ENCODE peak calls at places on chromosomes 1 and 21, in nine cellular contexts. One of them, this sample, is unnamed. For H3K36me3, the result is how much of the 10 kb centered on the place peaks cover.

GRCh38 chr1:26283226-26283853 is 3.5 kb downstream of the SH3BGRL3 start:
- DNase-seq in tibial artery: no peak
- DNase-seq in fibroblast of lung: no peak
- DNase-seq in lower lobe of right lung: no peak
- DNase-seq in right lobe of liver: no peak
- DNase-seq in IMR-90: no peak
- DNase-seq in effector memory CD4-positive, alpha-beta T cell: no peak
- DNase-seq in lung: no peak
- DNase-seq in brain microvascular endothelial cell: no peak
- DNase-seq in this sample: no peak

GRCh38 chr1:40344597-40344996 is 27.5 kb upstream of the COL9A2 start:
- DNase-seq in IMR-90: peak
- DNase-seq in fibroblast of lung: peak
- DNase-seq in effector memory CD4-positive, alpha-beta T cell: no peak
- DNase-seq in lung: peak
- DNase-seq in tibial artery: peak
- DNase-seq in right lobe of liver: peak
- DNase-seq in lower lobe of right lung: peak
- DNase-seq in brain microvascular endothelial cell: peak
- DNase-seq in this sample: peak

GRCh38 chr1:212132040-212132439 is 96.5 kb downstream of the DTL start:
- DNase-seq in lung: no peak
- DNase-seq in IMR-90: peak
- DNase-seq in effector memory CD4-positive, alpha-beta T cell: no peak
- DNase-seq in fibroblast of lung: no peak
- DNase-seq in right lobe of liver: no peak
- DNase-seq in tibial artery: no peak
- DNase-seq in brain microvascular endothelial cell: no peak
- DNase-seq in lower lobe of right lung: no peak
- DNase-seq in this sample: no peak

GRCh38 chr1:28062806-28063205 is 25.6 kb downstream of the EYA3 start:
- DNase-seq in effector memory CD4-positive, alpha-beta T cell: no peak
- DNase-seq in brain microvascular endothelial cell: peak
- DNase-seq in lung: no peak
- DNase-seq in lower lobe of right lung: no peak
- DNase-seq in fibroblast of lung: no peak
- DNase-seq in right lobe of liver: no peak
- DNase-seq in IMR-90: no peak
- DNase-seq in tibial artery: no peak
- DNase-seq in this sample: no peak

GRCh38 chr1:32066489-32066873 is 6.3 kb upstream of the TMEM39B start:
- DNase-seq in tibial artery: peak
- DNase-seq in right lobe of liver: peak
- DNase-seq in lung: peak
- DNase-seq in effector memory CD4-positive, alpha-beta T cell: no peak
- DNase-seq in brain microvascular endothelial cell: peak
- DNase-seq in lower lobe of right lung: peak
- DNase-seq in fibroblast of lung: peak
- DNase-seq in IMR-90: peak
- DNase-seq in this sample: peak

GRCh38 chr1:34774967-34775366 is 6.0 kb upstream of the GJB3 start:
- DNase-seq in right lobe of liver: no peak
- DNase-seq in effector memory CD4-positive, alpha-beta T cell: no peak
- DNase-seq in lung: no peak
- DNase-seq in IMR-90: no peak
- DNase-seq in fibroblast of lung: no peak
- DNase-seq in brain microvascular endothelial cell: no peak
- DNase-seq in tibial artery: no peak
- DNase-seq in lower lobe of right lung: no peak
- DNase-seq in this sample: no peak

GRCh38 chr1:161872506-161872905 is 106.4 kb downstream of the ATF6 start:
- DNase-seq in right lobe of liver: no peak
- DNase-seq in brain microvascular endothelial cell: no peak
- DNase-seq in lower lobe of right lung: no peak
- DNase-seq in IMR-90: peak
- DNase-seq in lung: no peak
- DNase-seq in tibial artery: no peak
- DNase-seq in effector memory CD4-positive, alpha-beta T cell: no peak
- DNase-seq in fibroblast of lung: peak
- DNase-seq in this sample: no peak

GRCh38 chr1:204409111-204409510 is 2.5 kb downstream of the PPP1R15B start:
- DNase-seq in IMR-90: no peak
- DNase-seq in brain microvascular endothelial cell: no peak
- DNase-seq in lung: no peak
- DNase-seq in fibroblast of lung: no peak
- DNase-seq in lower lobe of right lung: no peak
- DNase-seq in tibial artery: no peak
- DNase-seq in right lobe of liver: no peak
- DNase-seq in effector memory CD4-positive, alpha-beta T cell: no peak
- DNase-seq in this sample: no peak

GRCh38 chr1:111906816-111907215 is 82.7 kb downstream of the KCND3 start:
- DNase-seq in IMR-90: no peak
- DNase-seq in effector memory CD4-positive, alpha-beta T cell: no peak
- DNase-seq in lung: no peak
- DNase-seq in lower lobe of right lung: no peak
- DNase-seq in brain microvascular endothelial cell: no peak
- DNase-seq in tibial artery: no peak
- DNase-seq in right lobe of liver: no peak
- DNase-seq in fibroblast of lung: no peak
- DNase-seq in this sample: no peak

GRCh38 chr1:6348511-6349191 is 44.9 kb downstream of the ACOT7 start:
- DNase-seq in right lobe of liver: no peak
- DNase-seq in lung: no peak
- DNase-seq in effector memory CD4-positive, alpha-beta T cell: peak
- DNase-seq in lower lobe of right lung: no peak
- DNase-seq in tibial artery: no peak
- DNase-seq in IMR-90: peak
- DNase-seq in fibroblast of lung: peak
- DNase-seq in brain microvascular endothelial cell: peak
- DNase-seq in this sample: peak

GRCh38 chr1:44113095-44113609 is 5.5 kb upstream of the KLF17 start:
- DNase-seq in effector memory CD4-positive, alpha-beta T cell: no peak
- DNase-seq in IMR-90: no peak
- DNase-seq in tibial artery: no peak
- DNase-seq in brain microvascular endothelial cell: no peak
- DNase-seq in right lobe of liver: no peak
- DNase-seq in lower lobe of right lung: no peak
- DNase-seq in fibroblast of lung: no peak
- DNase-seq in lung: no peak
- DNase-seq in this sample: no peak

GRCh38 chr1:151790940-151791651 is 796 bp upstream of the TDRKH start:
- DNase-seq in lung: no peak
- DNase-seq in fibroblast of lung: no peak
- DNase-seq in effector memory CD4-positive, alpha-beta T cell: no peak
- DNase-seq in right lobe of liver: peak
- DNase-seq in brain microvascular endothelial cell: peak
- DNase-seq in lower lobe of right lung: peak
- DNase-seq in IMR-90: no peak
- DNase-seq in tibial artery: no peak
- DNase-seq in this sample: no peak

GRCh38 chr1:198774418-198774817 is 135.6 kb downstream of the PTPRC start:
- DNase-seq in lung: no peak
- DNase-seq in fibroblast of lung: no peak
- DNase-seq in tibial artery: no peak
- DNase-seq in effector memory CD4-positive, alpha-beta T cell: no peak
- DNase-seq in lower lobe of right lung: no peak
- DNase-seq in brain microvascular endothelial cell: no peak
- DNase-seq in right lobe of liver: no peak
- DNase-seq in IMR-90: no peak
- DNase-seq in this sample: no peak

GRCh38 chr1:227889047-227889862 is 58.5 kb downstream of the WNT9A start:
- DNase-seq in right lobe of liver: peak
- DNase-seq in effector memory CD4-positive, alpha-beta T cell: no peak
- DNase-seq in IMR-90: no peak
- DNase-seq in lower lobe of right lung: peak
- DNase-seq in fibroblast of lung: no peak
- DNase-seq in brain microvascular endothelial cell: no peak
- DNase-seq in tibial artery: peak
- DNase-seq in lung: no peak
- DNase-seq in this sample: no peak

GRCh38 chr1:225695578-225696332 is 42.8 kb upstream of the ENAH start:
- DNase-seq in lung: no peak
- DNase-seq in IMR-90: peak
- DNase-seq in effector memory CD4-positive, alpha-beta T cell: no peak
- DNase-seq in tibial artery: peak
- DNase-seq in fibroblast of lung: peak
- DNase-seq in brain microvascular endothelial cell: no peak
- DNase-seq in right lobe of liver: no peak
- DNase-seq in lower lobe of right lung: no peak
- DNase-seq in this sample: no peak

GRCh38 chr1:244234009-244234643 is 183.0 kb downstream of the ZBTB18 start:
- DNase-seq in IMR-90: no peak
- DNase-seq in lower lobe of right lung: no peak
- DNase-seq in tibial artery: no peak
- DNase-seq in brain microvascular endothelial cell: no peak
- DNase-seq in lung: no peak
- DNase-seq in effector memory CD4-positive, alpha-beta T cell: no peak
- DNase-seq in fibroblast of lung: no peak
- DNase-seq in right lobe of liver: no peak
- DNase-seq in this sample: no peak

GRCh38 chr21:37237346-37237745 is 29.8 kb downstream of the VPS26C start:
- DNase-seq in lower lobe of right lung: no peak
- DNase-seq in fibroblast of lung: no peak
- DNase-seq in lung: no peak
- DNase-seq in brain microvascular endothelial cell: no peak
- DNase-seq in right lobe of liver: no peak
- DNase-seq in effector memory CD4-positive, alpha-beta T cell: no peak
- DNase-seq in tibial artery: no peak
- DNase-seq in IMR-90: no peak
- DNase-seq in this sample: no peak
- H3K36me3 ChIP-seq in lower lobe of right lung: half or more
- H3K36me3 ChIP-seq in fibroblast of lung: under half
- H3K36me3 ChIP-seq in lung: under half
- H3K36me3 ChIP-seq in brain microvascular endothelial cell: under half
- H3K36me3 ChIP-seq in right lobe of liver: under half
- H3K36me3 ChIP-seq in effector memory CD4-positive, alpha-beta T cell: half or more
- H3K36me3 ChIP-seq in tibial artery: under half
- H3K36me3 ChIP-seq in IMR-90: under half
- H3K36me3 ChIP-seq in this sample: half or more

DNA sequence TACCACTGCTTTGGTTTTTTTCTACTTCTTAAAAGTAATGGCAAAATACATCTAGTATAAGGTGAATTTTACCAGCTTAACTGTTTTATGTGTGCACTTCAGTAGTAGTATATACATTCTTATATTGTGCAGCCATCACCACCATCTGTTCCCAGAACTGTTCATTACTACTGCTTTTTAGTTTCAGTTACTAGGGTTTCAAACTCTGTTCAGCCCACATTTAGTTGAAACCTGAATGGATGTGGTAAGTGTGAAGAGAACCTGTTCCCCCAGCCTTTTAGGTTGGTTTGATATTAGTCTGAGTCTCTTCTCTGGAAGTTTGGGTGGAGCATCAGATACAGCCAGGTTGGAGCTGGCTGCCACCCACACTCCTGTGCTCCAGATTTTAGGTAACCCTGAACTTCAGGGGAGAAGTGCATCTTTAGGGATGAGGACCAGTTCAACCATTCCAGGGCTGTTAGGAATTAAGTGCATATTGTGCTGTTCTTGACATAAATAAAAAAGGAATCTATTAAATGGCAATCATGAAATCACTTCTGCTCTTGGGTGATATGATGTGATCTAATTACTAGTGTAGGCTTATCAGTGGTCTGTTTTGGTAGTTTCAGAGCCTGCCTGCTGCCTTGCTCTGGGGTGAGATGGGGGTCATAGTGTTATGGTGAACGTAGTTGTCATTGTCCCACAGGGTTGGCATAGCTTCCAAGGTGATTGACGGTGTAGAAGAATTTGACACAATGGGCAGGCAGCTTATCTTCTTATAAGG is 32.1 kb downstream of the URB2 start:
- DNase-seq in fibroblast of lung: no peak
- DNase-seq in effector memory CD4-positive, alpha-beta T cell: no peak
- DNase-seq in IMR-90: no peak
- DNase-seq in lung: no peak
- DNase-seq in brain microvascular endothelial cell: no peak
- DNase-seq in right lobe of liver: no peak
- DNase-seq in tibial artery: no peak
- DNase-seq in lower lobe of right lung: no peak
- DNase-seq in this sample: no peak
- H3K36me3 ChIP-seq in fibroblast of lung: under half
- H3K36me3 ChIP-seq in effector memory CD4-positive, alpha-beta T cell: under half
- H3K36me3 ChIP-seq in IMR-90: under half
- H3K36me3 ChIP-seq in lung: under half
- H3K36me3 ChIP-seq in brain microvascular endothelial cell: under half
- H3K36me3 ChIP-seq in right lobe of liver: under half
- H3K36me3 ChIP-seq in tibial artery: under half
- H3K36me3 ChIP-seq in lower lobe of right lung: half or more
- H3K36me3 ChIP-seq in this sample: under half

DNA sequence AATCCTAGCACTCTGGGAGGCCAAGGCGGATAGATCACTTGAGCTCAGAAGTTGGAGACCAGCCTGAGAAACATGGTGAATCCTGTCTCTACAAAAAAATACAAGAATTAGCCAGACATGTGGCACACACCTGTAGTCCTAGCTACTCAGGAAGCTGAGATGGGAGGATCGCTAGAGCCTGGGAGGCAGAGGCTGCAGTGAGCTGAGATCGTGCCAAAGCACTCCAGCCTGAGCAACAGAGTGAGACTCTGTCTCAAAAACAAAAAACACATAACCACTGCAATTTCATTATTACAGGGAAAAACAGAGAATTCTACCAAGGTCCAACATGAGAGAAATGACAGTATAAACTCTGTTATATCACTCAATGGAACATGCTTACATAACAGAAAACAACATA is 4.4 kb upstream of the TOMM20 start:
- DNase-seq in effector memory CD4-positive, alpha-beta T cell: no peak
- DNase-seq in lower lobe of right lung: no peak
- DNase-seq in fibroblast of lung: no peak
- DNase-seq in lung: no peak
- DNase-seq in right lobe of liver: no peak
- DNase-seq in brain microvascular endothelial cell: no peak
- DNase-seq in tibial artery: no peak
- DNase-seq in IMR-90: no peak
- DNase-seq in this sample: no peak
- H3K36me3 ChIP-seq in effector memory CD4-positive, alpha-beta T cell: under half
- H3K36me3 ChIP-seq in lower lobe of right lung: half or more
- H3K36me3 ChIP-seq in fibroblast of lung: under half
- H3K36me3 ChIP-seq in lung: under half
- H3K36me3 ChIP-seq in right lobe of liver: under half
- H3K36me3 ChIP-seq in brain microvascular endothelial cell: under half
- H3K36me3 ChIP-seq in tibial artery: under half
- H3K36me3 ChIP-seq in IMR-90: under half
- H3K36me3 ChIP-seq in this sample: half or more

DNA sequence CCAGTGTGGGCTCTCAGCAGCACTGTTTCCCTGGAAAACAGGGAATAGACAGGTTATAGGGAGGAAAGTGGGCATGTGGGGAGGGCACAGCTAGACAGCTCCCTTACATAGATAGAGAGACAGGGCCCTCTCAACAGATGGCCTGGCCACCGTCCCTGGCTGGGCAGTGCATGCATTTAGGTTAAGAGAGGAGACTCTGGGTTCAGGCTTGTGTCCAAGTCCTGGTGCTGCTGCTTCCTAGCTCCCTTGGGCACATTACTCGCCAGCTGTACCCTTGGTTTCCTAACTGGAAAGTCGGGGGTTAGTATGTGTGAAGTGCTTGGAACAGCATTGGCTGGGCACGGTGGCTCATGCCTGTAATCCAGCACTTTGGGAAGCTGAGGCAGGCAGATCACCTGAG is 9.1 kb downstream of the PLOD1 start:
- DNase-seq in brain microvascular endothelial cell: no peak
- DNase-seq in fibroblast of lung: no peak
- DNase-seq in effector memory CD4-positive, alpha-beta T cell: no peak
- DNase-seq in lower lobe of right lung: no peak
- DNase-seq in right lobe of liver: no peak
- DNase-seq in lung: no peak
- DNase-seq in IMR-90: no peak
- DNase-seq in tibial artery: no peak
- DNase-seq in this sample: no peak
- H3K36me3 ChIP-seq in brain microvascular endothelial cell: half or more
- H3K36me3 ChIP-seq in fibroblast of lung: under half
- H3K36me3 ChIP-seq in effector memory CD4-positive, alpha-beta T cell: under half
- H3K36me3 ChIP-seq in lower lobe of right lung: under half
- H3K36me3 ChIP-seq in right lobe of liver: under half
- H3K36me3 ChIP-seq in lung: under half
- H3K36me3 ChIP-seq in IMR-90: half or more
- H3K36me3 ChIP-seq in tibial artery: under half
- H3K36me3 ChIP-seq in this sample: under half

This sample was measured in left ventricle myocardium inferior.